ENCODE peak calls at places on chromosomes 7 and 10, in seven cellular contexts. N, R, S, W, G, L and E are unnamed samples.

GRCh38 chr7:31734456-31734855 is 47.4 kb downstream of the PPP1R17 start:
- DNase-seq in N (no peak), R (peak), S (peak), W (peak), G (no peak), L (no peak), E (no peak)

GRCh38 chr7:28623105-28623730 is 210.9 kb downstream of the CREB5 start:
- DNase-seq in N (no peak), R (peak), S (peak), W (peak), G (no peak), L (no peak), E (no peak)

GRCh38 chr7:11193131-11193867 is 219.6 kb downstream of the PHF14 start:
- DNase-seq in N (no peak), R (peak), S (peak), W (peak), G (no peak), L (peak), E (peak)

GRCh38 chr10:112243713-112244112 is 39.5 kb upstream of the TECTB start:
- DNase-seq in N (no peak), R (no peak), S (no peak), W (no peak), G (no peak), L (no peak), E (no peak)

GRCh38 chr7:118844748-118845147 is 620.2 kb downstream of the ANKRD7 start:
- DNase-seq in N (no peak), R (no peak), S (no peak), W (peak), G (no peak), L (no peak), E (no peak)

GRCh38 chr7:14021069-14021468 is 31.6 kb upstream of the ETV1 start:
- DNase-seq in N (no peak), R (peak), S (peak), W (peak), G (no peak), L (no peak), E (no peak)

GRCh38 chr7:12674861-12675260 is 12.6 kb upstream of the ARL4A start:
- DNase-seq in N (no peak), R (peak), S (peak), W (peak), G (no peak), L (no peak), E (no peak)

GRCh38 chr10:3926268-3926667 is 141.3 kb upstream of the KLF6 start:
- DNase-seq in N (no peak), R (no peak), S (no peak), W (no peak), G (no peak), L (no peak), E (no peak)

GRCh38 chr7:50332241-50333176 is 28.0 kb downstream of the IKZF1 start:
- DNase-seq in N (no peak), R (no peak), S (no peak), W (no peak), G (no peak), L (no peak), E (no peak)

GRCh38 chr7:95509199-95509598 is 23.5 kb downstream of the ASB4 start:
- DNase-seq in N (no peak), R (peak), S (no peak), W (peak), G (no peak), L (no peak), E (peak)

GRCh38 chr10:103834436-103835095 is 20.8 kb downstream of the SH3PXD2A start:
- DNase-seq in N (no peak), R (no peak), S (no peak), W (no peak), G (no peak), L (peak), E (no peak)

GRCh38 chr7:152336754-152337368 is 98.9 kb downstream of the KMT2C start:
- DNase-seq in N (no peak), R (peak), S (peak), W (peak), G (peak), L (no peak), E (peak)

GRCh38 chr10:122342293-122343134 is 32.0 kb upstream of the PLEKHA1 start:
- DNase-seq in N (peak), R (peak), S (peak), W (peak), G (peak), L (peak), E (peak)

GRCh38 chr10:62327897-62328296 is 46.3 kb upstream of the ZNF365 start:
- DNase-seq in N (no peak), R (peak), S (no peak), W (no peak), G (no peak), L (no peak), E (no peak)

GRCh38 chr10:117950408-117950807 is 96.3 kb downstream of the RAB11FIP2 start:
- DNase-seq in N (no peak), R (no peak), S (no peak), W (no peak), G (no peak), L (no peak), E (no peak)

GRCh38 chr7:141302617-141303016 is 228.8 kb downstream of the TMEM178B start:
- DNase-seq in N (no peak), R (no peak), S (no peak), W (no peak), G (no peak), L (no peak), E (no peak)

GRCh38 chr7:157599491-157599890 is 262.7 kb downstream of the DNAJB6 start:
- DNase-seq in N (no peak), R (no peak), S (no peak), W (no peak), G (no peak), L (no peak), E (no peak)

GRCh38 chr10:133258066-133258817 is 18.4 kb downstream of the ADAM8 start:
- DNase-seq in N (no peak), R (no peak), S (no peak), W (no peak), G (no peak), L (peak), E (no peak)

GRCh38 chr7:120842131-120842621 is 15.8 kb downstream of the TSPAN12 start:
- DNase-seq in N (no peak), R (no peak), S (no peak), W (no peak), G (no peak), L (no peak), E (no peak)

GRCh38 chr7:131629203-131629871 is 72.9 kb upstream of the PODXL start:
- DNase-seq in N (no peak), R (peak), S (peak), W (peak), G (peak), L (no peak), E (no peak)

GRCh38 chr10:42697926-42698325 is 59.6 kb upstream of the ZNF33B start:
- DNase-seq in N (no peak), R (no peak), S (no peak), W (no peak), G (no peak), L (no peak), E (no peak)

GRCh38 chr7:55326079-55326847 is 38.9 kb upstream of the LANCL2 start:
- DNase-seq in N (no peak), R (no peak), S (peak), W (no peak), G (no peak), L (no peak), E (no peak)

GRCh38 chr10:132065491-132066105 is at the start of gene JAKMIP3:
- DNase-seq in N (peak), R (peak), S (peak), W (peak), G (peak), L (peak), E (peak)

GRCh38 chr7:32453286-32454011 is 36.7 kb downstream of the LSM5 start:
- DNase-seq in N (no peak), R (no peak), S (no peak), W (peak), G (no peak), L (no peak), E (no peak)

GRCh38 chr10:103915794-103916193 is 2.2 kb downstream of the STN1 start:
- DNase-seq in N (peak), R (no peak), S (no peak), W (no peak), G (no peak), L (no peak), E (no peak)

GRCh38 chr10:125204400-125204799 is 44.0 kb upstream of the CTBP2 start:
- DNase-seq in N (no peak), R (no peak), S (no peak), W (no peak), G (no peak), L (no peak), E (no peak)

GRCh38 chr7:148661471-148661870 is 37.2 kb upstream of the CUL1 start:
- DNase-seq in N (no peak), R (no peak), S (no peak), W (no peak), G (no peak), L (no peak), E (no peak)

GRCh38 chr7:27434729-27435400 is 192.3 kb downstream of the EVX1 start:
- DNase-seq in N (no peak), R (peak), S (no peak), W (peak), G (no peak), L (no peak), E (no peak)

GRCh38 chr10:11447571-11447970 is 163.9 kb downstream of the USP6NL start:
- DNase-seq in N (peak), R (no peak), S (no peak), W (no peak), G (no peak), L (no peak), E (no peak)

GRCh38 chr10:132413226-132414205 is 16.5 kb downstream of the PWWP2B start:
- DNase-seq in N (no peak), R (no peak), S (no peak), W (no peak), G (no peak), L (no peak), E (no peak)

GRCh38 chr7:121480566-121481335 is 84.6 kb upstream of the FAM3C start:
- DNase-seq in N (no peak), R (no peak), S (no peak), W (no peak), G (no peak), L (no peak), E (no peak)

GRCh38 chr10:43898592-43898991 is 249.9 kb upstream of the ZNF32 start:
- DNase-seq in N (peak), R (no peak), S (no peak), W (no peak), G (no peak), L (no peak), E (no peak)

GRCh38 chr7:125670926-125671572 is 741.4 kb upstream of the POT1 start:
- DNase-seq in N (no peak), R (peak), S (peak), W (peak), G (no peak), L (no peak), E (no peak)

GRCh38 chr7:156907656-156908055 is 14.7 kb upstream of the LMBR1 start:
- DNase-seq in N (no peak), R (peak), S (no peak), W (peak), G (no peak), L (no peak), E (no peak)

GRCh38 chr7:141593134-141593533 is 41.9 kb downstream of the AGK start:
- DNase-seq in N (no peak), R (peak), S (peak), W (no peak), G (no peak), L (no peak), E (no peak)

GRCh38 chr7:47738563-47739166 is 156.8 kb upstream of the TNS3 start:
- DNase-seq in N (no peak), R (no peak), S (no peak), W (no peak), G (no peak), L (no peak), E (no peak)

GRCh38 chr7:118195837-118196474 is 12.0 kb downstream of the LSM8 start:
- DNase-seq in N (no peak), R (peak), S (peak), W (peak), G (peak), L (peak), E (peak)